ENCODE peak calls at places on chromosomes 7 and 10, in ten cellular contexts. A, Y, G, S, X, I, O, B, W and Z are unnamed samples.

GRCh38 chr7:67692425-67692824 is 695.8 kb downstream of the TYW1 start:
- DNase-seq in A (peak), Y (no peak), G (no peak), S (no peak), X (no peak), I (no peak), O (no peak), B (no peak), W (no peak), Z (no peak)

GRCh38 chr7:29564455-29565185 is 985 bp downstream of the PRR15 start:
- DNase-seq in A (peak), Y (peak), G (peak), S (no peak), X (peak), I (peak), O (no peak), B (peak), W (peak), Z (peak)

GRCh38 chr10:105150486-105150885 is 509.4 kb downstream of the SORCS3 start:
- DNase-seq in A (peak), Y (no peak), G (no peak), S (no peak), X (no peak), I (no peak), O (peak), B (no peak), W (no peak), Z (no peak)

GRCh38 chr7:114879554-114879953 is 42.3 kb upstream of the MDFIC start:
- DNase-seq in A (peak), Y (no peak), G (no peak), S (no peak), X (peak), I (no peak), O (peak), B (no peak), W (no peak), Z (no peak)

GRCh38 chr10:129963831-129964501 is at the start of gene EBF3:
- DNase-seq in A (no peak), Y (peak), G (peak), S (no peak), X (peak), I (peak), O (no peak), B (peak), W (peak), Z (peak)

GRCh38 chr10:117684673-117685211 is 142.2 kb downstream of the EMX2 start:
- DNase-seq in A (no peak), Y (peak), G (no peak), S (no peak), X (no peak), I (no peak), O (no peak), B (peak), W (no peak), Z (peak)

GRCh38 chr10:100965820-100966219 is 3.5 kb upstream of the SEMA4G start:
- DNase-seq in A (no peak), Y (no peak), G (no peak), S (no peak), X (no peak), I (no peak), O (no peak), B (no peak), W (no peak), Z (no peak)

GRCh38 chr7:21256310-21256877 is 171.5 kb upstream of the SP4 start:
- DNase-seq in A (peak), Y (no peak), G (peak), S (peak), X (peak), I (peak), O (peak), B (peak), W (no peak), Z (peak)

GRCh38 chr7:116726149-116726548 is 54.2 kb downstream of the MET start:
- DNase-seq in A (no peak), Y (no peak), G (no peak), S (no peak), X (no peak), I (no peak), O (no peak), B (no peak), W (no peak), Z (no peak)

GRCh38 chr10:98555011-98555619 is 108.4 kb upstream of the HPS1 start:
- DNase-seq in A (no peak), Y (no peak), G (peak), S (no peak), X (no peak), I (peak), O (no peak), B (peak), W (no peak), Z (no peak)

GRCh38 chr10:86291616-86292340 is 74.8 kb downstream of the GRID1 start:
- DNase-seq in A (no peak), Y (peak), G (peak), S (no peak), X (no peak), I (no peak), O (no peak), B (no peak), W (no peak), Z (no peak)

GRCh38 chr10:61139230-61139928 is 195.4 kb upstream of the RHOBTB1 start:
- DNase-seq in A (no peak), Y (no peak), G (no peak), S (no peak), X (no peak), I (no peak), O (no peak), B (no peak), W (no peak), Z (no peak)

GRCh38 chr7:96200740-96201139 is 121.2 kb downstream of the SLC25A13 start:
- DNase-seq in A (no peak), Y (no peak), G (no peak), S (no peak), X (no peak), I (no peak), O (no peak), B (no peak), W (no peak), Z (no peak)

GRCh38 chr7:106717997-106718871 is 57.3 kb upstream of the CCDC71L start:
- DNase-seq in A (peak), Y (peak), G (no peak), S (peak), X (peak), I (peak), O (peak), B (peak), W (no peak), Z (peak)

GRCh38 chr10:69483988-69484387 is 32.7 kb downstream of the TSPAN15 start:
- DNase-seq in A (no peak), Y (no peak), G (no peak), S (no peak), X (no peak), I (peak), O (no peak), B (no peak), W (no peak), Z (no peak)

GRCh38 chr7:127702938-127703337 is 50.9 kb downstream of the SND1 start:
- DNase-seq in A (no peak), Y (no peak), G (no peak), S (no peak), X (no peak), I (no peak), O (no peak), B (no peak), W (no peak), Z (no peak)

GRCh38 chr7:4013793-4014192 is 668.3 kb upstream of the FOXK1 start:
- DNase-seq in A (no peak), Y (no peak), G (no peak), S (no peak), X (no peak), I (no peak), O (no peak), B (no peak), W (no peak), Z (no peak)

GRCh38 chr7:77239471-77239870 is 39.9 kb upstream of the FGL2 start:
- DNase-seq in A (no peak), Y (no peak), G (no peak), S (no peak), X (no peak), I (no peak), O (no peak), B (no peak), W (no peak), Z (no peak)

GRCh38 chr10:98534046-98534445 is 87.3 kb upstream of the HPS1 start:
- DNase-seq in A (no peak), Y (no peak), G (no peak), S (no peak), X (no peak), I (no peak), O (no peak), B (no peak), W (no peak), Z (no peak)

GRCh38 chr7:30330134-30331111 is 46.0 kb downstream of the ZNRF2 start:
- DNase-seq in A (peak), Y (no peak), G (no peak), S (no peak), X (peak), I (no peak), O (no peak), B (no peak), W (no peak), Z (no peak)

GRCh38 chr10:26374426-26374825 is 63.7 kb upstream of the APBB1IP start:
- DNase-seq in A (no peak), Y (no peak), G (no peak), S (no peak), X (no peak), I (no peak), O (no peak), B (no peak), W (no peak), Z (no peak)

GRCh38 chr7:95976369-95976768 is 204.0 kb downstream of the DYNC1I1 start:
- DNase-seq in A (no peak), Y (no peak), G (no peak), S (no peak), X (no peak), I (no peak), O (no peak), B (no peak), W (no peak), Z (no peak)

DNA sequence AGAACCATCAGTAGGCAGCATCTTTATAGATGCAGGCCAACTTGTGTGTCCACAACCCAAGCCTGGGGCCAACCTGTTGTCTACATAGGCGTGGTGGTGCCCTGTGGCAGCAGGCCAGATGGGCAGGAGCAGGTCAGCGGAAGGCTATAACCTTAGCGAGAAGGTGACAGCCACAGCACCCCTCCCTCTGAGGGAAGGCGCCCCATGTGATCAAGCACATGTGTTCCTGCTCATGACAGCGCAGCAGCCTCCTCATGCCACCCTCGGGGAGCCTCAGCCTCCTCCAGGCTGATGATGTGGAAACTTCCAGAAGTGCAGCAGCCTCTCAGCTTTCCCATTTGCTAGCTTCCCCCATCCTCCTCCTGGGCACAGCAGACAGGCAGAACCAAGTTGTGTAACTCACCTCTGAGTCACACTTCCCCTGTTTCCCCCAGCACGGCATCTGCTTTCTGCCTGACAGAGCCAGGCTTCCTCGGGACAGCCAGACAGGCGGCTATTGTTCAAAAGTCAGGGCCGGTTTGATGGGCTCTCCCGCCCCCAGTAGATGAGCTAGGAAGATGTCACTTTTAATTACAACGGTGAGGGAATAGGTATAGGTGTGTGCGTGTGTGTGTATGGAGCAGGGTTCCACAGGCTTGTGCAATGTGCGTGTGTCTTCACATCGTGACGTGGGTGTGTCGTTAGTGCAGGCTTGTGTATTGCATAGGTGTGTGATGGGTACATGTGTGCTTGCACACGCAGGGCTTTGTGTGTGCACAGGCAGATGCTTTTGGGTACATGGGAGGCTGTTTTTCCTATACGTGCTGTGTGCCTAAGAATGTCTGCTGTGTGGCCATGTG is 311.9 kb upstream of the ZMIZ1 start:
- DNase-seq in A (peak), Y (peak), G (peak), S (peak), X (peak), I (peak), O (peak), B (peak), W (no peak), Z (peak)
- TF ChIP-seq CTCF in A (no peak), Y (no peak), G (no peak), S (no peak), X (no peak), I (no peak), O (no peak), B (no peak), W (no peak), Z (no peak)

GRCh38 chr7:99949645-99950228 is 20.3 kb upstream of the GJC3 start:
- DNase-seq in A (no peak), Y (no peak), G (no peak), S (no peak), X (peak), I (no peak), O (no peak), B (no peak), W (no peak), Z (no peak)
- TF ChIP-seq CTCF in A (no peak), Y (peak), G (peak), S (peak), X (peak), I (peak), O (peak), B (peak), W (no peak), Z (no peak)

GRCh38 chr7:151992375-151992774 is 33.1 kb upstream of the GALNT11 start:
- DNase-seq in A (no peak), Y (peak), G (peak), S (peak), X (no peak), I (peak), O (no peak), B (peak), W (no peak), Z (peak)
- TF ChIP-seq CTCF in A (no peak), Y (peak), G (no peak), S (peak), X (no peak), I (peak), O (peak), B (peak), W (peak), Z (no peak)

GRCh38 chr10:55668326-55668922 is 692.6 kb downstream of the ZWINT start:
- DNase-seq in A (no peak), Y (no peak), G (peak), S (no peak), X (no peak), I (no peak), O (no peak), B (no peak), W (no peak), Z (peak)
- TF ChIP-seq CTCF in A (peak), Y (no peak), G (peak), S (peak), X (no peak), I (peak), O (no peak), B (no peak), W (peak), Z (no peak)

GRCh38 chr7:142925413-142925812 is 8.1 kb downstream of the TRPV5 start:
- DNase-seq in A (no peak), Y (no peak), G (no peak), S (no peak), X (no peak), I (no peak), O (no peak), B (no peak), W (no peak), Z (no peak)
- TF ChIP-seq CTCF in A (no peak), Y (no peak), G (no peak), S (peak), X (no peak), I (no peak), O (no peak), B (no peak), W (peak), Z (no peak)

GRCh38 chr10:116477989-116478615 is 50.5 kb downstream of the PNLIPRP3 start:
- DNase-seq in A (no peak), Y (no peak), G (no peak), S (no peak), X (no peak), I (no peak), O (no peak), B (no peak), W (no peak), Z (no peak)
- TF ChIP-seq CTCF in A (no peak), Y (no peak), G (no peak), S (no peak), X (no peak), I (no peak), O (no peak), B (no peak), W (no peak), Z (no peak)

GRCh38 chr7:44081266-44081748 is 1.0 kb downstream of the POLM start:
- DNase-seq in A (no peak), Y (no peak), G (no peak), S (no peak), X (no peak), I (no peak), O (no peak), B (no peak), W (no peak), Z (no peak)

GRCh38 chr7:44084695-44085094 is 2.4 kb upstream of the POLM start:
- DNase-seq in A (peak), Y (no peak), G (no peak), S (no peak), X (peak), I (no peak), O (no peak), B (no peak), W (no peak), Z (no peak)

GRCh38 chr7:44080686-44081265 is 1.6 kb downstream of the POLM start:
- DNase-seq in A (no peak), Y (no peak), G (no peak), S (no peak), X (no peak), I (no peak), O (no peak), B (no peak), W (no peak), Z (no peak)

GRCh38 chr7:44083796-44084195 is 1.5 kb upstream of the POLM start:
- DNase-seq in A (no peak), Y (no peak), G (no peak), S (no peak), X (no peak), I (no peak), O (no peak), B (no peak), W (no peak), Z (no peak)

DNA sequence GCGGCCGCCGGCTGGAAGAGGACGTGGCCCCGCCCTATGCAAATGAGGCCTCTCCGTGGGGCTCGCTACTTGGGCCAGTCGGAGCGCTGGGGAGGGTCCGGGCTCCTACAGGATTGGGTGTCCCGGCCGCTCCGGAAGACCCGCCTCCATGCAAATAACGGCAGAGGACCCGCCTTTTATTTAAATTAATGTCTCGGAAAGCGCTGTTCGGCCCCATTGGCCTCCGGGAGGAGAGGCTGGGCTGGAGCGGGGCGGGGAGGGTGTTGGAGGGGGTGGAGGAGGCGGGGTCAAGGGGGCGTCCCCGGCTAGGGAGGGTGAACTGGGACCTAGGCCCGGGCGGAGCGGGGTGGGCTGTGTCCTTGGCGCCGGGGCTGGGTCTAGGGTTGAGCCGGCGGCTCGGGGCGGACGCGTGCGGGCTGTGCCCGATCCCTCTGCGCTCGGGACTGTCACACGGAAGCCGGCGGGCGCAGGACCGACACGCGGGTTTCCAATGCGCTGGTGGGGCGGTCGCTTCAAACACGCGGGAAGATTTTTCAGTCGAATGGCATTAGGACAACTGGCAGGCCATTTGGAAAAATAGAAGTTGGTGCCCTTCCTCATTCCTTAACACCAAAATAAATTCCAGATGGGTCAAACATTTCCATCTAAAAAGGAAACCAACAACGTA is 344 bp upstream of the POLM start:
- DNase-seq in A (peak), Y (peak), G (peak), S (peak), X (peak), I (peak), O (peak), B (peak), W (peak), Z (peak)
- TF ChIP-seq CTCF in A (no peak), Y (peak), G (no peak), S (no peak), X (no peak), I (no peak), O (no peak), B (no peak), W (no peak), Z (no peak)

DNA sequence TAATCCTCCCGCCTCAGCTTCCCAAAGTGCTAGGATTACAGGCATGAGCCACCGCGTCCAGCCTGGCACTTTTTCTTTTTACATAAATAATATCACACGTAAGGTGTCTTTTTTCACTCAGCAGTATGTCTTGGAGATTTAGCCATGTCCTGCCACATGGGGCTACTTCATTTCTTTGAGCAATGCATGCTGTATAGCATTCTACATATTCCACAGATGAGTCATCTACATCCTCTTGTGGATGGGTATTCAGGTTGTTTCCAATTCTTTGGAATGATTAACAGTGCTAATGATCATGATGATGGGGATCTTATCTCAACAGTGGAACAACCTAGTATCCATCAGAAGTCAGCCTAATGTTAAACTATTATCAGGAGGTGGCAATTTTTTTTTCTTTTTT is 50.8 kb downstream of the ZNF503 start:
- DNase-seq in A (peak), Y (no peak), G (no peak), S (peak), X (peak), I (peak), O (peak), B (peak), W (no peak), Z (no peak)
- TF ChIP-seq CTCF in A (no peak), Y (no peak), G (no peak), S (no peak), X (peak), I (peak), O (no peak), B (no peak), W (no peak), Z (no peak)

GRCh38 chr10:35219906-35220890 is 93.6 kb downstream of the CREM start:
- DNase-seq in A (peak), Y (no peak), G (no peak), S (no peak), X (no peak), I (no peak), O (peak), B (no peak), W (no peak), Z (no peak)

GRCh38 chr10:35225204-35225603 is 98.6 kb downstream of the CREM start:
- DNase-seq in A (no peak), Y (no peak), G (no peak), S (no peak), X (no peak), I (no peak), O (no peak), B (no peak), W (no peak), Z (no peak)

GRCh38 chr10:35226507-35226906 is 99.9 kb downstream of the CREM start:
- DNase-seq in A (no peak), Y (no peak), G (no peak), S (no peak), X (no peak), I (no peak), O (no peak), B (no peak), W (no peak), Z (no peak)

GRCh38 chr10:35224045-35224740 is 97.5 kb downstream of the CREM start:
- DNase-seq in A (no peak), Y (no peak), G (no peak), S (no peak), X (no peak), I (no peak), O (no peak), B (no peak), W (no peak), Z (no peak)

DNA sequence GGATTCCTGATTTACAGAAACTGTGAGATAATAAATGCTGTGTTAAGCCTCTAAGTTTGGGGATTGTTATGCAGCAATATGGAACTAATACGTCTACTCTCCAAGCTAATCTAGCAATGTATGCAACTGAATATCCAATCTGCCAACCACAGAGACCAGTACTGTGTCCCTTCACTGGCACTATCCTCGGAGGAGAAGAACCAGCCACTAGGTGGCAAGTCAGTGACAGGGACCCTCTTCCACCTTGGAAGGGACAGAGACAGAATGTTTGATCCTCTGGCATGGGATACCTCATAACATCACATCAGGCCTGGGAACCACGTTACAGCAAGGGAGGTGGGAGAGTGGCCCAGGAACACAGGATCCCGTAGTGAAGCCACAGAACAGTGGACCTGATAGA is 96.4 kb downstream of the CREM start:
- DNase-seq in A (no peak), Y (no peak), G (no peak), S (no peak), X (no peak), I (no peak), O (no peak), B (no peak), W (no peak), Z (no peak)
- TF ChIP-seq CTCF in A (no peak), Y (no peak), G (no peak), S (peak), X (no peak), I (no peak), O (no peak), B (no peak), W (no peak), Z (no peak)